ENCODE peak calls at places on chromosomes 4 and X, in five cellular contexts. G, Q, I, Y and L are unnamed samples.
A peak's percentile ranks its signal among the peaks of the same experiment; 100 is the strongest.

GRCh38 chr4:80967346-80967745 is 63.2 kb upstream of the BMP3 start:
- DNase-seq in G (no peak), Q (no peak), I (no peak), Y (no peak), L (no peak)

GRCh38 chrX:101785142-101785541 is 125.5 kb upstream of the ARMCX2 start:
- DNase-seq in G (no peak), Q (no peak), I (no peak), Y (no peak), L (no peak)

GRCh38 chr4:26281876-26282275 is 38.9 kb upstream of the RBPJ start:
- DNase-seq in G (no peak), Q (no peak), I (no peak), Y (no peak), L (no peak)

GRCh38 chrX:126670258-126670657 is 117.6 kb upstream of the DCAF12L1 start:
- DNase-seq in G (no peak), Q (no peak), I (no peak), Y (no peak), L (no peak)

GRCh38 chr4:107564326-107564725 is 155.7 kb downstream of the PAPSS1 start:
- DNase-seq in G (no peak), Q (no peak), I (no peak), Y (no peak), L (no peak)

GRCh38 chrX:41145920-41146608 is 60.8 kb downstream of the USP9X start:
- DNase-seq in G (no peak), Q (no peak), I (no peak), Y (no peak), L (peak; percentile 93)

GRCh38 chrX:13940646-13941045 is 89.0 kb downstream of the GEMIN8 start:
- DNase-seq in G (no peak), Q (no peak), I (no peak), Y (no peak), L (no peak)

GRCh38 chr4:37132351-37132989 is 112.1 kb upstream of the NWD2 start:
- DNase-seq in G (no peak), Q (no peak), I (no peak), Y (no peak), L (no peak)

GRCh38 chr4:177118596-177118995 is 191.1 kb upstream of the NEIL3 start:
- DNase-seq in G (no peak), Q (no peak), I (no peak), Y (no peak), L (peak; percentile 42)

GRCh38 chr4:141193516-141193915 is 27.2 kb upstream of the ZNF330 start:
- DNase-seq in G (no peak), Q (no peak), I (no peak), Y (no peak), L (no peak)

GRCh38 chr4:164706675-164707074 is 47.3 kb upstream of the SMIM31 start:
- DNase-seq in G (no peak), Q (no peak), I (no peak), Y (no peak), L (no peak)

GRCh38 chr4:113732923-113733527 is 28.5 kb downstream of the CAMK2D start:
- DNase-seq in G (no peak), Q (no peak), I (no peak), Y (no peak), L (no peak)

GRCh38 chr4:26762650-26763049 is 98.0 kb upstream of the STIM2 start:
- DNase-seq in G (no peak), Q (no peak), I (no peak), Y (peak; percentile 35), L (peak; percentile 17)

GRCh38 chr4:182294436-182294835 is 51.2 kb downstream of the TENM3 start:
- DNase-seq in G (no peak), Q (no peak), I (no peak), Y (no peak), L (no peak)

GRCh38 chr4:164614999-164615398 is 138.9 kb upstream of the SMIM31 start:
- DNase-seq in G (no peak), Q (no peak), I (no peak), Y (no peak), L (no peak)

GRCh38 chrX:22351966-22352365 is 79.3 kb downstream of the CBLL2 start:
- DNase-seq in G (no peak), Q (no peak), I (no peak), Y (no peak), L (peak; percentile 18)

GRCh38 chr4:106647451-106647850 is 278.9 kb upstream of the GIMD1 start:
- DNase-seq in G (no peak), Q (no peak), I (no peak), Y (no peak), L (no peak)

GRCh38 chrX:22109442-22109841 is 77.3 kb downstream of the PHEX start:
- DNase-seq in G (no peak), Q (no peak), I (no peak), Y (no peak), L (no peak)

GRCh38 chr4:37892641-37893040 is 1.8 kb downstream of the TBC1D1 start:
- DNase-seq in G (no peak), Q (no peak), I (no peak), Y (no peak), L (no peak)

GRCh38 chr4:121485190-121485804 is 104.5 kb upstream of the QRFPR start:
- DNase-seq in G (no peak), Q (no peak), I (no peak), Y (no peak), L (no peak)

GRCh38 chrX:86711531-86712180 is 563.4 kb downstream of the DACH2 start:
- DNase-seq in G (no peak), Q (no peak), I (no peak), Y (no peak), L (no peak)

GRCh38 chr4:169818063-169818679 is 60.4 kb upstream of the HPF1 start:
- DNase-seq in G (no peak), Q (no peak), I (no peak), Y (no peak), L (no peak)

GRCh38 chr4:183326853-183327252 is 4.6 kb upstream of the CLDN24 start:
- DNase-seq in G (no peak), Q (no peak), I (no peak), Y (no peak), L (peak; percentile 23)

GRCh38 chrX:77431227-77431626 is 16.0 kb upstream of the FGF16 start:
- DNase-seq in G (no peak), Q (no peak), I (no peak), Y (no peak), L (peak; percentile 28)

GRCh38 chr4:66687393-66687971 is 857.8 kb downstream of the CENPC start:
- DNase-seq in G (no peak), Q (no peak), I (no peak), Y (no peak), L (no peak)

GRCh38 chr4:183390374-183390773 is 54.1 kb upstream of the CDKN2AIP start:
- DNase-seq in G (no peak), Q (no peak), I (no peak), Y (no peak), L (peak; percentile 13)

GRCh38 chrX:11445540-11445939 is 152.3 kb downstream of the AMELX start:
- DNase-seq in G (no peak), Q (no peak), I (no peak), Y (no peak), L (no peak)

GRCh38 chrX:38437093-38437492 is 84.7 kb downstream of the OTC start:
- DNase-seq in G (no peak), Q (no peak), I (no peak), Y (no peak), L (peak; percentile 9)

GRCh38 chr4:153792007-153792892 is 3.4 kb upstream of the SFRP2 start:
- DNase-seq in G (peak; percentile 82), Q (peak; percentile 95), I (no peak), Y (peak; percentile 72), L (peak; percentile 57)

GRCh38 chr4:162162672-162163071 is 1.1 kb downstream of the FSTL5 start:
- DNase-seq in G (no peak), Q (no peak), I (no peak), Y (no peak), L (no peak)

GRCh38 chr4:122603156-122603574 is 17.7 kb downstream of the IL21 start:
- DNase-seq in G (no peak), Q (no peak), I (no peak), Y (no peak), L (no peak)

GRCh38 chr4:122606364-122607043 is 14.4 kb downstream of the IL21 start:
- DNase-seq in G (no peak), Q (no peak), I (no peak), Y (no peak), L (no peak)

GRCh38 chr4:122604146-122604545 is 16.7 kb downstream of the IL21 start:
- DNase-seq in G (no peak), Q (no peak), I (no peak), Y (no peak), L (no peak)

GRCh38 chr4:122602277-122603142 is 18.4 kb downstream of the IL21 start:
- DNase-seq in G (no peak), Q (no peak), I (no peak), Y (no peak), L (peak; percentile 59)
- TF ChIP-seq CTCF in G (peak; percentile 9), Q (peak; percentile 49), I (no peak), Y (peak; percentile 25), L (peak; percentile 43)

GRCh38 chr4:52670121-52670520 is 11.0 kb upstream of the USP46 start:
- DNase-seq in G (no peak), Q (no peak), I (no peak), Y (no peak), L (no peak)

GRCh38 chr4:52660643-52661042 is 1.5 kb upstream of the USP46 start:
- DNase-seq in G (no peak), Q (no peak), I (no peak), Y (no peak), L (no peak)

GRCh38 chr4:52661966-52662705 is 3.0 kb upstream of the USP46 start:
- DNase-seq in G (no peak), Q (no peak), I (no peak), Y (no peak), L (no peak)

GRCh38 chr4:52664479-52664878 is 5.4 kb upstream of the USP46 start:
- DNase-seq in G (no peak), Q (no peak), I (no peak), Y (no peak), L (no peak)

GRCh38 chr4:52665592-52665991 is 6.5 kb upstream of the USP46 start:
- DNase-seq in G (no peak), Q (no peak), I (no peak), Y (no peak), L (peak; percentile 29)
- TF ChIP-seq CTCF in G (no peak), Q (no peak), I (no peak), Y (peak; percentile 16), L (peak; percentile 24)

GRCh38 chr4:55444822-55445221 is 49.1 kb downstream of the TMEM165 start:
- DNase-seq in G (no peak), Q (no peak), I (no peak), Y (no peak), L (peak; percentile 43)

GRCh38 chr4:55447108-55447708 is 51.5 kb downstream of the TMEM165 start:
- DNase-seq in G (no peak), Q (no peak), I (no peak), Y (no peak), L (no peak)

GRCh38 chr4:55446578-55446922 is 50.8 kb downstream of the TMEM165 start:
- DNase-seq in G (no peak), Q (no peak), I (no peak), Y (no peak), L (no peak)

GRCh38 chr4:55447826-55448225 is 52.1 kb downstream of the TMEM165 start:
- DNase-seq in G (no peak), Q (no peak), I (no peak), Y (no peak), L (peak; percentile 46)

GRCh38 chr4:55445921-55446577 is 50.3 kb downstream of the TMEM165 start:
- DNase-seq in G (no peak), Q (no peak), I (no peak), Y (no peak), L (no peak)
- TF ChIP-seq CTCF in G (no peak), Q (no peak), I (no peak), Y (no peak), L (no peak)

GRCh38 chrX:108245462-108245861 is 153.9 kb downstream of the ATG4A start:
- DNase-seq in G (no peak), Q (no peak), I (no peak), Y (no peak), L (peak; percentile 13)
- TF ChIP-seq CTCF in G (no peak), Q (no peak), I (no peak), Y (no peak), L (no peak)